ENCODE peak calls at places on chromosomes 6 and 20, in eight cellular contexts. Z is GM13977; R is foreskin fibroblast; K is H54; O is activated CD4-positive, alpha-beta T cell treated with anti-CD3 and anti-CD28 coated beads, Interleukin-2, amount 50 U/mL, for 4 hours; E is fibroblast of lung; B is CD4-positive, alpha-beta memory T cell; S is Kasumi-1. L is an unnamed sample.

GRCh38 chr6:158431560-158431959 is 119.3 kb downstream of the TULP4 start:
- DNase-seq in O (no peak), K (no peak), E (no peak), Z (no peak), S (no peak), R (no peak), B (no peak), L (no peak)

GRCh38 chr6:160202411-160202810 is 56.2 kb downstream of the SLC22A2 start:
- DNase-seq in S (no peak), E (peak), R (no peak), B (no peak), O (no peak), Z (no peak), K (no peak), L (no peak)

GRCh38 chr6:106255306-106255705 is 70.3 kb downstream of the ATG5 start:
- DNase-seq in Z (no peak), E (no peak), B (no peak), R (no peak), K (no peak), S (no peak), O (no peak), L (no peak)

GRCh38 chr6:147322299-147323162 is 118.3 kb downstream of the STXBP5 start:
- DNase-seq in K (no peak), B (peak), Z (peak), E (no peak), S (peak), R (peak), O (no peak), L (peak)

GRCh38 chr6:34908194-34908593 is 19.1 kb downstream of the ANKS1A start:
- DNase-seq in S (no peak), Z (no peak), E (no peak), K (no peak), O (no peak), B (no peak), R (no peak), L (no peak)

GRCh38 chr6:108235121-108235520 is 25.7 kb downstream of the SNX3 start:
- DNase-seq in B (no peak), E (no peak), R (no peak), O (no peak), K (no peak), S (no peak), Z (no peak), L (no peak)

GRCh38 chr6:93418113-93418447 is 1.3 kb downstream of the EPHA7 start:
- DNase-seq in B (no peak), S (no peak), E (no peak), O (no peak), R (no peak), Z (no peak), K (no peak), L (no peak)

GRCh38 chr6:96542702-96543101 is 20.2 kb upstream of the FHL5 start:
- DNase-seq in R (no peak), E (no peak), B (peak), O (no peak), Z (no peak), S (peak), K (no peak), L (no peak)

GRCh38 chr20:57558614-57559285 is 2.2 kb upstream of the PCK1 start:
- DNase-seq in R (no peak), Z (no peak), E (no peak), S (no peak), O (no peak), K (no peak), B (no peak), L (no peak)

GRCh38 chr6:167401525-167402194 is 76.8 kb downstream of the TTLL2 start:
- DNase-seq in R (no peak), K (no peak), Z (no peak), E (no peak), S (no peak), B (no peak), O (no peak), L (no peak)

GRCh38 chr6:30071858-30072257 is 3.7 kb downstream of the RNF39 start:
- DNase-seq in R (no peak), S (no peak), K (no peak), O (no peak), B (no peak), E (no peak), Z (no peak), L (no peak)

GRCh38 chr6:63066053-63066704 is 145.1 kb upstream of the FKBP1C start:
- DNase-seq in R (no peak), Z (peak), K (no peak), O (no peak), B (no peak), E (no peak), S (peak), L (no peak)

GRCh38 chr6:38632490-38632889 is 7.2 kb downstream of the BTBD9 start:
- DNase-seq in B (no peak), R (no peak), O (no peak), K (no peak), E (no peak), S (no peak), Z (no peak), L (no peak)

GRCh38 chr20:7152071-7152470 is 384.6 kb downstream of the BMP2 start:
- DNase-seq in E (peak), O (no peak), K (no peak), Z (no peak), B (no peak), S (no peak), R (no peak), L (no peak)

GRCh38 chr6:85360794-85361642 is 88.9 kb upstream of the NT5E start:
- DNase-seq in R (peak), S (no peak), K (peak), Z (no peak), B (no peak), E (peak), O (no peak), L (peak)

GRCh38 chr6:158017621-158018369 is 36.1 kb downstream of the SYNJ2 start:
- DNase-seq in E (no peak), R (no peak), B (no peak), S (no peak), O (no peak), Z (no peak), K (no peak), L (peak)

GRCh38 chr6:22732186-22732970 is 163.0 kb downstream of the HDGFL1 start:
- DNase-seq in K (no peak), B (no peak), E (peak), S (no peak), Z (no peak), O (no peak), R (no peak), L (no peak)

GRCh38 chr20:1375515-1375914 is 17.3 kb downstream of the FKBP1A start:
- DNase-seq in B (no peak), Z (no peak), O (no peak), K (no peak), S (peak), E (peak), R (peak), L (peak)

GRCh38 chr6:150334790-150335783 is 33.7 kb upstream of the IYD start:
- DNase-seq in Z (peak), S (peak), E (peak), B (peak), K (peak), O (no peak), R (peak), L (peak)

GRCh38 chr6:152954443-152954842 is 28.4 kb downstream of the FBXO5 start:
- DNase-seq in S (peak), R (no peak), Z (no peak), O (no peak), B (no peak), E (no peak), K (no peak), L (no peak)

GRCh38 chr6:44263357-44264100 is 1.8 kb downstream of the NFKBIE start:
- DNase-seq in O (no peak), R (no peak), Z (peak), K (no peak), E (peak), S (peak), B (no peak), L (no peak)

GRCh38 chr6:34149831-34150400 is 4.0 kb upstream of the GRM4 start:
- DNase-seq in E (no peak), B (no peak), O (no peak), K (no peak), Z (no peak), S (no peak), R (no peak), L (no peak)

GRCh38 chr6:167919349-167919748 is 78.1 kb upstream of the KIF25 start:
- DNase-seq in B (no peak), R (no peak), K (no peak), O (no peak), E (no peak), Z (no peak), S (no peak), L (no peak)

GRCh38 chr20:23631981-23632710 is 5.6 kb downstream of the CST3 start:
- DNase-seq in K (no peak), E (no peak), O (no peak), R (no peak), B (no peak), S (no peak), Z (no peak), L (no peak)

GRCh38 chr20:18090477-18090876 is 32.8 kb upstream of the OVOL2 start:
- DNase-seq in K (no peak), B (no peak), S (no peak), Z (no peak), O (no peak), R (no peak), E (no peak), L (no peak)